ENCODE peak calls at places on chromosome X, in five cellular contexts. J is Jurkat, Clone E6-1; G is sciatic nerve; M is NCI-H345; E is neuronal stem cell. T is an unnamed sample.

GRCh38 chrX:135596495-135596894 is 76.0 kb downstream of the INTS6L start:
- DNase-seq in J (peak; percentile 16), G (peak; percentile 61), M (peak; percentile 29), E (peak; percentile 2), T (peak; percentile 22)

GRCh38 chrX:633043-633654 is 2.6 kb downstream of the SHOX start:
- DNase-seq in J (no peak), G (no peak), M (no peak), E (no peak), T (no peak)

GRCh38 chrX:37912286-37912685 is 64.9 kb upstream of the DYNLT3 start:
- DNase-seq in J (no peak), G (no peak), M (no peak), E (no peak), T (no peak)

GRCh38 chrX:110402091-110402854 is 43.6 kb downstream of the RTL9 start:
- DNase-seq in J (no peak), G (no peak), M (no peak), E (no peak), T (no peak)

GRCh38 chrX:105098201-105098600 is 122.3 kb downstream of the TEX13A start:
- DNase-seq in J (no peak), G (no peak), M (no peak), E (no peak), T (no peak)

GRCh38 chrX:40504801-40505605 is 75.8 kb upstream of the ATP6AP2 start:
- DNase-seq in J (no peak), G (no peak), M (no peak), E (no peak), T (no peak)

GRCh38 chrX:136201601-136202000 is 49.6 kb downstream of the MAP7D3 start:
- DNase-seq in J (no peak), G (no peak), M (no peak), E (no peak), T (no peak)

GRCh38 chrX:39327255-39327654 is 526.0 kb downstream of the MID1IP1 start:
- DNase-seq in J (peak; percentile 28), G (no peak), M (no peak), E (no peak), T (no peak)

GRCh38 chrX:130086414-130087207 is 23.7 kb downstream of the ELF4 start:
- DNase-seq in J (peak; percentile 94), G (no peak), M (no peak), E (no peak), T (no peak)

GRCh38 chrX:11567528-11568220 is 98.0 kb downstream of the ARHGAP6 start:
- DNase-seq in J (no peak), G (no peak), M (no peak), E (no peak), T (no peak)

GRCh38 chrX:19291086-19291485 is 52.6 kb upstream of the PDHA1 start:
- DNase-seq in J (no peak), G (no peak), M (no peak), E (no peak), T (no peak)

GRCh38 chrX:150731795-150732194 is 38.6 kb downstream of the MTMR1 start:
- DNase-seq in J (no peak), G (no peak), M (no peak), E (no peak), T (no peak)

GRCh38 chrX:6904178-6904577 is 243.3 kb upstream of the STS start:
- DNase-seq in J (peak; percentile 18), G (no peak), M (no peak), E (no peak), T (no peak)

GRCh38 chrX:134760671-134761070 is 102.4 kb upstream of the PLAC1 start:
- DNase-seq in J (no peak), G (no peak), M (no peak), E (no peak), T (no peak)

GRCh38 chrX:44241551-44241950 is 101.9 kb downstream of the EFHC2 start:
- DNase-seq in J (no peak), G (no peak), M (no peak), E (no peak), T (no peak)

GRCh38 chrX:39527045-39527444 is 570.7 kb downstream of the BCOR start:
- DNase-seq in J (no peak), G (no peak), M (no peak), E (no peak), T (no peak)

GRCh38 chrX:150429577-150429976 is 66.5 kb downstream of the MAMLD1 start:
- DNase-seq in J (peak; percentile 16), G (no peak), M (no peak), E (no peak), T (no peak)

GRCh38 chrX:77087529-77088169 is 359.5 kb upstream of the FGF16 start:
- DNase-seq in J (no peak), G (no peak), M (no peak), E (no peak), T (no peak)

GRCh38 chrX:150692837-150693781 is at the start of gene MTMR1:
- DNase-seq in J (no peak), G (no peak), M (peak; percentile 54), E (no peak), T (no peak)

GRCh38 chrX:29728639-29729038 is 486.7 kb upstream of the MAGEB2 start:
- DNase-seq in J (no peak), G (no peak), M (no peak), E (no peak), T (no peak)

GRCh38 chrX:42536286-42536685 is 241.7 kb downstream of the PPP1R2C start:
- DNase-seq in J (no peak), G (no peak), M (no peak), E (no peak), T (no peak)

GRCh38 chrX:109707322-109707721 is 25.7 kb downstream of the ACSL4 start:
- DNase-seq in J (no peak), G (no peak), M (no peak), E (no peak), T (no peak)

GRCh38 chrX:9859711-9860555 is 73.7 kb downstream of the SHROOM2 start:
- DNase-seq in J (no peak), G (no peak), M (no peak), E (no peak), T (no peak)

GRCh38 chrX:139692908-139693307 is 15.1 kb downstream of the MCF2 start:
- DNase-seq in J (no peak), G (no peak), M (no peak), E (no peak), T (no peak)

GRCh38 chrX:101659601-101660063 is at the start of gene ARMCX2:
- DNase-seq in J (no peak), G (peak; percentile 80), M (peak; percentile 81), E (peak; percentile 21), T (peak; percentile 28)

GRCh38 chrX:152926279-152926678 is 28.4 kb downstream of the ZNF185 start:
- DNase-seq in J (peak; percentile 41), G (no peak), M (peak; percentile 64), E (peak; percentile 38), T (peak; percentile 36)

GRCh38 chrX:19127649-19128168 is 5.4 kb upstream of the ADGRG2 start:
- DNase-seq in J (no peak), G (peak; percentile 65), M (no peak), E (no peak), T (no peak)

GRCh38 chrX:150086371-150086770 is 148.1 kb upstream of the EOLA2 start:
- DNase-seq in J (no peak), G (no peak), M (no peak), E (no peak), T (no peak)

GRCh38 chrX:54564942-54565341 is 34.9 kb downstream of the GNL3L start:
- DNase-seq in J (no peak), G (no peak), M (no peak), E (no peak), T (no peak)